ENCODE peak calls at places on chromosomes 2 and 18, in five cellular contexts. M is right lobe of liver, P is H1, B is heart left ventricle, A is PC-9. Q is an unnamed sample.
A peak's percentile ranks its signal among the peaks of the same experiment; 100 is the strongest.

GRCh38 chr18:22180722-22181121 is 11.3 kb downstream of the GATA6 start:
- DNase-seq in M (no peak), P (no peak), B (no peak), A (no peak), Q (no peak)

GRCh38 chr2:111919794-111920608 is 21.6 kb downstream of the MERTK start:
- DNase-seq in M (peak; percentile 86), P (no peak), B (peak; percentile 69), A (peak; percentile 66), Q (peak; percentile 64)

GRCh38 chr2:211812587-211812986 is 726.0 kb downstream of the ERBB4 start:
- DNase-seq in M (no peak), P (no peak), B (peak; percentile 15), A (no peak), Q (no peak)

GRCh38 chr2:31736695-31737454 is 156.1 kb upstream of the SRD5A2 start:
- DNase-seq in M (peak; percentile 58), P (no peak), B (no peak), A (no peak), Q (no peak)

GRCh38 chr18:76495435-76496199 is 575 bp upstream of the ZNF516 start:
- DNase-seq in M (peak; percentile 56), P (peak; percentile 81), B (peak; percentile 70), A (peak; percentile 12), Q (peak; percentile 46)

GRCh38 chr18:48896875-48897511 is 53.8 kb downstream of the SMAD7 start:
- DNase-seq in M (peak; percentile 67), P (peak; percentile 70), B (peak; percentile 81), A (peak; percentile 85), Q (peak; percentile 75)

GRCh38 chr2:149538138-149538833 is 49.3 kb downstream of the MMADHC start:
- DNase-seq in M (no peak), P (no peak), B (no peak), A (peak; percentile 57), Q (no peak)

GRCh38 chr2:194289712-194290346 is 1367.2 kb upstream of the SLC39A10 start:
- DNase-seq in M (no peak), P (no peak), B (no peak), A (no peak), Q (no peak)

GRCh38 chr18:13372405-13372995 is 153.9 kb downstream of the LDLRAD4 start:
- DNase-seq in M (no peak), P (no peak), B (no peak), A (no peak), Q (no peak)

GRCh38 chr2:72940786-72941185 is 23.5 kb downstream of the EMX1 start:
- DNase-seq in M (no peak), P (no peak), B (peak; percentile 54), A (no peak), Q (peak; percentile 37)

GRCh38 chr2:149371476-149371875 is 41.1 kb downstream of the LYPD6 start:
- DNase-seq in M (no peak), P (no peak), B (no peak), A (no peak), Q (no peak)

GRCh38 chr2:152627010-152627957 is 90.0 kb downstream of the PRPF40A start:
- DNase-seq in M (no peak), P (no peak), B (no peak), A (no peak), Q (no peak)

GRCh38 chr18:12296087-12296403 is 12.0 kb upstream of the TUBB6 start:
- DNase-seq in M (no peak), P (no peak), B (no peak), A (no peak), Q (no peak)

GRCh38 chr2:168343586-168343985 is 96.2 kb upstream of the STK39 start:
- DNase-seq in M (no peak), P (no peak), B (no peak), A (no peak), Q (no peak)

GRCh38 chr18:28114472-28114871 is 62.5 kb downstream of the CDH2 start:
- DNase-seq in M (no peak), P (no peak), B (no peak), A (no peak), Q (no peak)

GRCh38 chr2:216023055-216023648 is 9.8 kb upstream of the MREG start:
- DNase-seq in M (no peak), P (peak; percentile 70), B (no peak), A (peak; percentile 45), Q (no peak)

GRCh38 chr18:51135795-51136194 is 61.7 kb downstream of the MEX3C start:
- DNase-seq in M (no peak), P (no peak), B (no peak), A (no peak), Q (no peak)

GRCh38 chr2:202109737-202110184 is 36.7 kb downstream of the KIAA2012 start:
- DNase-seq in M (peak; percentile 48), P (no peak), B (no peak), A (no peak), Q (peak; percentile 72)

GRCh38 chr2:70357076-70358071 is 55.5 kb upstream of the FAM136A start:
- DNase-seq in M (no peak), P (no peak), B (no peak), A (peak; percentile 65), Q (no peak)

GRCh38 chr18:58761970-58762780 is 90.9 kb downstream of the MALT1 start:
- DNase-seq in M (no peak), P (peak; percentile 46), B (no peak), A (no peak), Q (no peak)

GRCh38 chr2:137185378-137186078 is 420.2 kb downstream of the THSD7B start:
- DNase-seq in M (no peak), P (no peak), B (no peak), A (no peak), Q (no peak)

GRCh38 chr2:127563458-127564428 is 28.3 kb downstream of the MYO7B start:
- DNase-seq in M (no peak), P (no peak), B (no peak), A (no peak), Q (peak; percentile 41)

GRCh38 chr18:24426073-24426397 is 435 bp upstream of the IMPACT start:
- DNase-seq in M (no peak), P (no peak), B (no peak), A (no peak), Q (no peak)

DNA sequence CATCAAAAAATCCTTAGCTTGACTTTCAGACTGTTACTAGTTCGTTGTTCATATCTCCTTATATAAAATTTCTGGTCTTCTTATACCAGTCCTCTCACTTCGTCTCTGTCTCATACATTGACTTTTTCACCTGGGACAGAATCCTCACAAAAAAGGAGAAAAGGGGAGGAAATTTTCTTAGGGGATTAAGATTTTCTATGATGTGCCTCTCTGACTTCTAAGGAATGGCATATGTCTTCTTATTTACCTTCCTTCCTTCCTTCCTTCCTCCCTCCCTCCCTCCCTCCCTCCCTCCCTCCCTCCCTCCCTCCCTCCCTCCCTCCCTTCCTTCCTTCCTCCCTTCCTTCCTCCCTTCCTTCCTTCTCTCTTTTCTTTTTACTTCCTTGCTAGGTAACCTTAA is 27.9 kb downstream of the KCNE4 start:
- DNase-seq in M (no peak), P (no peak), B (no peak), A (no peak), Q (no peak)
- H3K4me3 ChIP-seq in M (no peak overlapping the region), P (no peak overlapping the region), B (no peak overlapping the region), A (no peak overlapping the region), Q (no peak overlapping the region)

DNA sequence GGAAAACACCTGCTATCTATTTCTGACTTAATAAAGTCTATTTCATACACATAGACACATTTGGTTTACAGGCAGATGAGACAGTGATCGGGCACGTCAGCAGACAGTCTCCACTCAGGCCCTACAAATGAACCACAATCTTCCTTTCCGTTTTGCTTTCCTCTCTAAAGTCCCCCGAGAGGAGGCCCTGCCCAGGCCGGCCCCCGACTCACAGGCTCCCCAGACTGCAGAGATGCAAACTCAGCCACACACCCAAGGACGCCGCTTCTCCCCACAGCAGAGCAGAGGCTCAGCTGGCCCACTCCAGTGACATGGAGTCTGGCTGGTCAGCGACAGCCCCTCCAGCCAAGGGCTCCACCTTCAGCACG is 9.3 kb upstream of the MTERF4 start:
- DNase-seq in M (no peak), P (no peak), B (no peak), A (no peak), Q (no peak)
- H3K4me1 ChIP-seq in M (no peaks in the 10 kb centered on the region), P (no peaks in the 10 kb centered on the region), B (no peaks in the 10 kb centered on the region), A (no peaks in the 10 kb centered on the region), Q (no peaks in the 10 kb centered on the region)

DNA sequence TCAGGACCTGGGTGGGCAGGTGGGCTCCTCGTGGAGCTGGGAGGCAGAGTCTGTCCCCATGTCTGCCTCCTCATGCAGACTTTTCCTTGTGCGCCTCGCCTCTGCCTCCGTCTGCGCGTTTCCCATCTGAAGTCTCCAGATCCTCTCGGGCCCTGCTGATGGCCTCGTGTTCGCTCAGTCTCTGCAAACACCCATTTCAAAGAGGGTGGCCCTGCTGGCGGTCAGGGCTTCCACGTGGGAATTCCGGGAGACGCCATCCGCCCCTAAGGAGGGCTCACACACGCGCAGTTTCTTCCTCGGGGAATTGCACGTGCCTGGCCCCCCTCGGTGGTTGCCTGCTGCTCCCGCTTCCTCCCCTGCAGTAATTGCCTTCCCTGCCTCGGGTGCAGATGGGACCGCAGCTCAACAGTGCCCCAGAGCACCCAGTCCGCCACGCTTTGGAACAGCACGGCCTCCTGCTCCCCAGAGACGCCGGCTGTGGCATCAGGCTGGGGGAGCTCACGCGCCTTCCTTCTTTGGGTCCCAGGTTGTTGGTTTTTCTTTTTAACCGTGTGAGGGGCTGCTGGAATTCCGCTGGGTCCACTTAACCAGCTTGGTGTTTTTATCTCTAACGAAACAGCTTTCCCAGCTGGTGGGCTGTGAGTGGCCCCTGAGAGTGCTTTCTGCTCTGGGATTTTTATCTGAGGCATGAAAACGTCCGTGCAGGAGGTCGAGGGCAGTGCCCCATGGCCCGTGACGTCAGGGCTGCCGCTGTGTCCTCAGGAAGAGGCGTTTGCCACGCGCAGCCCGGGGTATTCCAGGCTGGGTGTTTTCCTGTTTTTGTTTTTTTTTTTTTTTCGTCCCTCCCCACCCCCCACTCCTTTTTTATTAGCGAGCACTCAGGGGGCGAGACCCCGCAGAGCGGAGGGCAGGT is 16.1 kb downstream of the NFATC1 start:
- DNase-seq in M (peak; percentile 28), P (no peak), B (peak; percentile 61), A (no peak), Q (peak; percentile 61)
- H3K27ac ChIP-seq in M (no peak overlapping the region), P (no peak overlapping the region), B (no peak overlapping the region), A (no peak overlapping the region), Q (no peak overlapping the region)

DNA sequence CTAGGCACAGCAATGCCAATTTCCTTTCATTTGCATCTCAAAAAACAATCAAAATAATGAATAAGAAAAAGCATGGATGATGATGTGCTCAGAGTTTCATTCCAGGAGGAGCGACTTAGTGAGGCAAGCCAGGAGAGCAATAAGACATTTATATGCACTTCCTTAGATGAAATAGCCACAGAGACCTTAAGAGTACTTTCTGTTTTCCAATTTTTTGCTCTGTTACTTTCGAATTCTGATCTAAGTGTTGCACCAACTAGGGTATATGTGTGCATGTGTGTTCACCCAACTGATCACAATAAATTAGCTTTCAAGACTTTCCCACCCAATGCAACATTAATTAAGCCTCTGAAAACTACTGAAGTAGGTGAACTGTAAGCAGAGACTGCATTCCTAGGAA is 709 bp downstream of the RAB27B start:
- DNase-seq in M (no peak), P (no peak), B (no peak), A (no peak), Q (no peak)
- H3K4me3 ChIP-seq in M (peak overlapping the region; percentile 41), P (peak overlapping the region; percentile 70), B (peak overlapping the region; percentile 59), A (peak overlapping the region; percentile 95), Q (peak overlapping the region; percentile 30)